ENCODE peak calls at places on chromosomes 12 and 14, in four cellular contexts. B is keratinocyte, U is neural progenitor cell, M is endothelial cell of umbilical vein. C is an unnamed sample.
A peak's percentile ranks its signal among the peaks of the same experiment; 100 is the strongest.

GRCh38 chr12:6118891-6119568 is 5.4 kb downstream of the VWF start:
- DNase-seq in M (peak; percentile 52), U (no peak), B (no peak), C (no peak)

GRCh38 chr12:131833896-131834641 is 5.9 kb downstream of the MMP17 start:
- DNase-seq in M (no peak), B (no peak), U (peak; percentile 69), C (no peak)

GRCh38 chr12:56398324-56398723 is 35.7 kb upstream of the APOF start:
- DNase-seq in B (no peak), U (no peak), M (no peak), C (no peak)

GRCh38 chr14:103021817-103022668 is 35.3 kb downstream of the CDC42BPB start:
- DNase-seq in M (no peak), B (no peak), U (no peak), C (no peak)

GRCh38 chr12:54082402-54082892 is 28.8 kb downstream of the HOXC4 start:
- DNase-seq in B (no peak), U (peak; percentile 55), M (no peak), C (peak; percentile 29)

GRCh38 chr12:75650989-75651695 is 139.7 kb upstream of the KRR1 start:
- DNase-seq in U (no peak), B (peak; percentile 61), M (no peak), C (no peak)

GRCh38 chr12:50394469-50395029 is 1.9 kb downstream of the FAM186A start:
- DNase-seq in B (no peak), U (no peak), M (no peak), C (no peak)

GRCh38 chr14:29262979-29263378 is 496.4 kb downstream of the FOXG1 start:
- DNase-seq in U (no peak), M (no peak), B (no peak), C (no peak)

GRCh38 chr12:3275171-3276041 is 198.2 kb downstream of the TSPAN9 start:
- DNase-seq in U (peak; percentile 86), M (peak; percentile 48), B (peak; percentile 9), C (peak; percentile 88)

GRCh38 chr12:50192908-50193307 is 25.7 kb upstream of the CERS5 start:
- DNase-seq in B (no peak), M (peak; percentile 78), U (no peak), C (no peak)

GRCh38 chr12:42482820-42483533 is 106.6 kb downstream of the PRICKLE1 start:
- DNase-seq in U (peak; percentile 94), M (peak; percentile 78), B (no peak), C (peak; percentile 88)

GRCh38 chr12:1908758-1909157 is 9.7 kb downstream of the CACNA2D4 start:
- DNase-seq in U (no peak), M (no peak), B (no peak), C (no peak)

DNA sequence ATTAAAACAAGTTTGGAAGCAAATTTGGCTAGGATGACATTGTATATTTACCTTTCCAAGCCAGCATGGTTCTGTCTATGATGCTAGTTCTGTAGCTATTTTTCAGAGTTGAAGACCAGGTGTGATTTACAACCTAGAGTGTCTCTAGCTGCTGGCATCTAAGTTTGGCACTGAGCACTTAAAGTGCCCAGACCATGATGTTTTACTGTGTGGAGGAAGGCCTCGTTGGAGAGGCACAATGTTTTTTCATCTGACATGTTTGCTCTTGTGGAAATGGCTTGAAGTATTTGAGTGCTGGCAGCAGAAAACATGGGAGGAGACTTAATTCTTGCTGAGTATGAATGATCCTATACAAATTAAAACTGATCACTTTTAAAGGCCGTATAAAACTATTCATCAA is 13.0 kb upstream of the C12orf71 start:
- DNase-seq in B (no peak), U (no peak), M (no peak), C (peak; percentile 73)
- H3K4me3 ChIP-seq in B (no peak overlapping the region), U (no peak overlapping the region), M (no peak overlapping the region), C (peak overlapping the region; percentile 61)

GRCh38 chr14:54728700-54729527 is 162.0 kb downstream of the SAMD4A start:
- DNase-seq in U (no peak), B (no peak), M (no peak), C (no peak)

GRCh38 chr14:54727929-54728328 is 161.0 kb downstream of the SAMD4A start:
- DNase-seq in M (no peak), B (no peak), U (no peak), C (no peak)

GRCh38 chr14:54735424-54735823 is 167.2 kb downstream of the GCH1 start:
- DNase-seq in B (no peak), M (no peak), U (no peak), C (no peak)

GRCh38 chr14:54725998-54726397 is 159.1 kb downstream of the SAMD4A start:
- DNase-seq in M (no peak), B (no peak), U (no peak), C (no peak)

GRCh38 chr14:54730156-54730961 is 163.4 kb downstream of the SAMD4A start:
- DNase-seq in B (no peak), U (no peak), M (no peak), C (peak; percentile 85)
- H2AFZ ChIP-seq in B (no peak overlapping the region), U (no peak overlapping the region), M (no peak overlapping the region), C (peak overlapping the region; percentile 12)

DNA sequence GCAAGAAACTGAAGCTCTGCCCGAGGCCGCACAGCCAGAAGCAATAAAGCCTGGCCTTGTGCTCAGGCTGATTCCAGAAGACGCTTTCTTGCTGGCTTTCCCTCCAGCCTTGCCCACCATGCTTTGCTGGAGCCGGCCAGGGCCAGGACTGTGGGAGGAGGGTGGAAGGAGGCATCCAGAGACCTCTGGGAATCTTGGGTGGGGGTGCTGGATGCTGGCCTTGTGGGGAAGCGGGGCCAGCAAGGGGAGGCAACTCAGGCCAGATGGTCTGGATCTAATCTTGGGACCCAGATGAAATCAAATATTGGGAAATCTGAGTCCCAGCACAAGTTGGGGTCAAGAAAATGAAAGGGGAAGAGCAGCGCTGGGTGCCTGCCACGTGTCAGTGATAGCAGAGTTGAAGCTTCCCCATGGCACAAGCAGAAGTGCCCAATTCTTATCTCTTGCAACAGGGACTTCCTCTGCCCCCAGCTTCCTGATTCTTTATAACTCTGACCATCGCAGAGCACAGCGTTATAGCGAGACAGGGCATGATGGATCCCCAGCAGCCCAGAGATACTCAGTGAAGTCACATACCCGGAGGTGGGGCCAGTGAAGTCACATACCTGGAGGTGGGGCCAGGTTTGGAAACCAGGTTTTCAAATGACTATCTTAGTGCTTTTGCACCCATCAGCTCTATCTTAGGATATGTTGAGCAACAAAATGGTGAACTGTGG is 6.4 kb upstream of the RABGGTA start:
- DNase-seq in B (no peak), U (no peak), M (no peak), C (peak; percentile 60)
- H3K27ac ChIP-seq in B (no peak overlapping the region), U (no peak overlapping the region), M (no peak overlapping the region), C (no peak overlapping the region)

GRCh38 chr12:112126916-112127315 is 1.6 kb downstream of the TRAFD1 start:
- DNase-seq in M (no peak), U (no peak), B (no peak), C (no peak)
- H3K4me3 ChIP-seq in M (no peak overlapping the region), U (no peak overlapping the region), B (peak overlapping the region; percentile 86), C (peak overlapping the region; percentile 93)

C was measured in Karpas-422.